ENCODE peak calls at places on chromosome X, in four cellular contexts. One of them, this sample, is unnamed.

GRCh38 chrX:64093761-64094160 is 111.7 kb downstream of the AMER1 start:
- DNase-seq in GM23338: peak
- DNase-seq in HepG2: no peak
- DNase-seq in HCT116: no peak
- DNase-seq in this sample: peak

GRCh38 chrX:39331062-39331704 is 529.9 kb downstream of the MID1IP1 start:
- DNase-seq in HCT116: no peak
- DNase-seq in GM23338: no peak
- DNase-seq in HepG2: no peak
- DNase-seq in this sample: no peak

GRCh38 chrX:19810370-19810769 is 77.0 kb downstream of the SH3KBP1 start:
- DNase-seq in GM23338: no peak
- DNase-seq in HepG2: no peak
- DNase-seq in HCT116: no peak
- DNase-seq in this sample: no peak

GRCh38 chrX:45515262-45516215 is 314.9 kb upstream of the DIPK2B start:
- DNase-seq in HCT116: peak
- DNase-seq in GM23338: peak
- DNase-seq in HepG2: peak
- DNase-seq in this sample: peak

GRCh38 chrX:118448273-118448783 is 47.3 kb upstream of the DOCK11 start:
- DNase-seq in GM23338: no peak
- DNase-seq in HepG2: no peak
- DNase-seq in HCT116: no peak
- DNase-seq in this sample: no peak

GRCh38 chrX:2691543-2692220 is 587 bp downstream of the CD99 start:
- DNase-seq in GM23338: peak
- DNase-seq in HCT116: no peak
- DNase-seq in HepG2: no peak
- DNase-seq in this sample: no peak

GRCh38 chrX:116417968-116418367 is 18.4 kb upstream of the SLC6A14 start:
- DNase-seq in HepG2: no peak
- DNase-seq in HCT116: no peak
- DNase-seq in GM23338: no peak
- DNase-seq in this sample: no peak

GRCh38 chrX:143634701-143635442 is 1.0 kb downstream of the SLITRK4 start:
- DNase-seq in HCT116: no peak
- DNase-seq in HepG2: no peak
- DNase-seq in GM23338: peak
- DNase-seq in this sample: no peak

GRCh38 chrX:120213438-120214265 is 37.0 kb upstream of the ZBTB33 start:
- DNase-seq in HCT116: peak
- DNase-seq in HepG2: peak
- DNase-seq in GM23338: peak
- DNase-seq in this sample: peak

GRCh38 chrX:334331-334891 is 15.8 kb upstream of the GTPBP6 start:
- DNase-seq in HepG2: no peak
- DNase-seq in GM23338: no peak
- DNase-seq in HCT116: no peak
- DNase-seq in this sample: no peak

GRCh38 chrX:126723881-126724280 is 95.6 kb upstream of the PRR32 start:
- DNase-seq in HCT116: no peak
- DNase-seq in GM23338: peak
- DNase-seq in HepG2: no peak
- DNase-seq in this sample: no peak

GRCh38 chrX:140733766-140734342 is 24.3 kb downstream of the LINC00632 start:
- DNase-seq in HepG2: peak
- DNase-seq in GM23338: peak
- DNase-seq in HCT116: no peak
- DNase-seq in this sample: no peak

GRCh38 chrX:40996886-40997530 is 88.2 kb upstream of the USP9X start:
- DNase-seq in HCT116: peak
- DNase-seq in HepG2: peak
- DNase-seq in GM23338: peak
- DNase-seq in this sample: peak

GRCh38 chrX:2264179-2265030 is 236.4 kb downstream of the DHRSX start:
- DNase-seq in HCT116: no peak
- DNase-seq in HepG2: no peak
- DNase-seq in GM23338: no peak
- DNase-seq in this sample: no peak

GRCh38 chrX:66150188-66150587 is 13.9 kb upstream of the HEPH start:
- DNase-seq in HCT116: no peak
- DNase-seq in HepG2: no peak
- DNase-seq in GM23338: no peak
- DNase-seq in this sample: no peak

GRCh38 chrX:3678287-3678686 is 35.2 kb downstream of the PRKX start:
- DNase-seq in HepG2: no peak
- DNase-seq in HCT116: no peak
- DNase-seq in GM23338: no peak
- DNase-seq in this sample: no peak

GRCh38 chrX:24799078-24799477 is 105.4 kb downstream of the POLA1 start:
- DNase-seq in GM23338: no peak
- DNase-seq in HepG2: no peak
- DNase-seq in HCT116: no peak
- DNase-seq in this sample: no peak

GRCh38 chrX:99857455-99857854 is 552.6 kb downstream of the PCDH19 start:
- DNase-seq in HCT116: no peak
- DNase-seq in HepG2: no peak
- DNase-seq in GM23338: peak
- DNase-seq in this sample: no peak

GRCh38 chrX:63761639-63762038 is 23.4 kb downstream of the ARHGEF9 start:
- DNase-seq in HCT116: no peak
- DNase-seq in GM23338: no peak
- DNase-seq in HepG2: no peak
- DNase-seq in this sample: no peak

GRCh38 chrX:48573690-48574269 is 504 bp upstream of the RBM3 start:
- DNase-seq in HCT116: no peak
- DNase-seq in GM23338: no peak
- DNase-seq in HepG2: no peak
- DNase-seq in this sample: no peak

GRCh38 chrX:48575642-48576041 is 1.4 kb downstream of the RBM3 start:
- DNase-seq in HepG2: no peak
- DNase-seq in GM23338: no peak
- DNase-seq in HCT116: no peak
- DNase-seq in this sample: no peak

GRCh38 chrX:48578661-48579128 is 4.4 kb downstream of the RBM3 start:
- DNase-seq in HepG2: no peak
- DNase-seq in HCT116: no peak
- DNase-seq in GM23338: no peak
- DNase-seq in this sample: no peak

GRCh38 chrX:48574270-48575266 is at the start of gene RBM3:
- DNase-seq in HepG2: peak
- DNase-seq in GM23338: peak
- DNase-seq in HCT116: peak
- DNase-seq in this sample: no peak

GRCh38 chrX:48576108-48576507 is 1.8 kb downstream of the RBM3 start:
- DNase-seq in GM23338: no peak
- DNase-seq in HepG2: no peak
- DNase-seq in HCT116: no peak
- DNase-seq in this sample: no peak
- H3K27ac ChIP-seq in GM23338: peak
- H3K27ac ChIP-seq in HepG2: no peak
- H3K27ac ChIP-seq in HCT116: no peak
- H3K27ac ChIP-seq in this sample: no peak

GRCh38 chrX:153447581-153447960 is 1.7 kb upstream of the TREX2 start:
- DNase-seq in GM23338: no peak
- DNase-seq in HepG2: no peak
- DNase-seq in HCT116: no peak
- DNase-seq in this sample: no peak

GRCh38 chrX:153449306-153450113 is 3.7 kb upstream of the TREX2 start:
- DNase-seq in GM23338: no peak
- DNase-seq in HCT116: no peak
- DNase-seq in HepG2: no peak
- DNase-seq in this sample: no peak

GRCh38 chrX:153450114-153450948 is 4.5 kb upstream of the TREX2 start:
- DNase-seq in HepG2: no peak
- DNase-seq in HCT116: no peak
- DNase-seq in GM23338: no peak
- DNase-seq in this sample: no peak

GRCh38 chrX:153446950-153447580 is 1.2 kb upstream of the TREX2 start:
- DNase-seq in GM23338: no peak
- DNase-seq in HCT116: no peak
- DNase-seq in HepG2: no peak
- DNase-seq in this sample: no peak

DNA sequence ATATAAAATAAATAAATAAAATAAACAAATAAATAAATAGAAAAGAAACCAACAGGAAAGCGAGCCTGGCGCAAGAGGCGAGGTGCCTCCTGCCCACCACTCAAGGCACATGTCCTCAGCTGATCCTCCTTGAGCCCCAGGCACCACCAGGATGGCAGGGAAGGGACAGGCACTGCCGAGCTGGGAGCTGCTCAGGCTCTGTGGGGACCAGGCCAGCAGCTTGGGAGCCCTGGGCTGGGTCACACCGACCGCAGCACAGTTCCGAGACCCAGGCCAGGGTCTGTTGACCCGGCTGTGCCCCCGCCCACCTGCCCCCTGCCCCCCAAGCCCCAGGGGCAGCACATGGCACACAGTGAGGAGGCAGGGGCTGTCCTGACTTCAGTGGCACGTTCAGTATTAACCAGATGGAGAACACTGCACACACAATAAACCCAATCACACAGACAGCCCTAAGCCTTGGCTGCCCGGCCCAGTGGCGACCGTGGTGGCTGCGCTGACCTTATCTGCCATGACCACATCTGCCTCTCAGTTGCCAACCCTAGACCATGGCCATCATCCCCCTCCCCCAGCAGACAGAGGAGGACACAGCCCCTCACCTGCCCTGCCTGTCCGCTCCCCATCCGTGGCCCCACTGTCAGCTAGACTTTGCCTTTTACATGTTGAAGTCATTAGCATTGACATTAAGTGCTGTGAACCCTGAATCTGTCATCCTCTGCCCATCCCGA is 2.9 kb upstream of the TREX2 start:
- DNase-seq in HepG2: no peak
- DNase-seq in GM23338: no peak
- DNase-seq in HCT116: no peak
- DNase-seq in this sample: no peak
- TF ChIP-seq EZH2 in HepG2: no peak
- TF ChIP-seq EZH2 in GM23338: no peak
- TF ChIP-seq EZH2 in HCT116: no peak
- TF ChIP-seq EZH2 in this sample: no peak

DNA sequence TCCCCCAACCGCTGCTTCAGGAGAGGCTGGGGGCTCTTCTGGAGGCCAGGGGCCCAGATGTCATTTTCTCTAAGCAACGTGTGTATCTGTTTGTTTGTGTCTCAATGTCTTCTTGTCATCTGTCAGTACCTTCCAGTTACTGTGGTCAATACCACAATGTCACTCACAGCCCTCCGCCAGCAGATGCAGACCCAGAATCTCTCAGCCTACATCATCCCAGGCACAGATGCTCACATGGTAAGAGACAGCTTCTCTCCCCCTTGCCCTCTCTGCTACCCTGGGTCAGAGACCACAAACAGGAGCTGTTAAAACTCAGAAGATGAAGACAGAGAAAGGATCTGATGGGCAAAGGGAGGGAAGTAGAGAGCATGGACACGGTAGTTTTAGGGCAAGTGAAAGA is 5.1 kb downstream of the XPNPEP2 start:
- DNase-seq in HepG2: no peak
- DNase-seq in GM23338: no peak
- DNase-seq in HCT116: no peak
- DNase-seq in this sample: no peak
- TF ChIP-seq POLR2AphosphoS5 in HepG2: no peak
- TF ChIP-seq POLR2AphosphoS5 in GM23338: no peak
- TF ChIP-seq POLR2AphosphoS5 in HCT116: no peak
- TF ChIP-seq POLR2AphosphoS5 in this sample: no peak

DNA sequence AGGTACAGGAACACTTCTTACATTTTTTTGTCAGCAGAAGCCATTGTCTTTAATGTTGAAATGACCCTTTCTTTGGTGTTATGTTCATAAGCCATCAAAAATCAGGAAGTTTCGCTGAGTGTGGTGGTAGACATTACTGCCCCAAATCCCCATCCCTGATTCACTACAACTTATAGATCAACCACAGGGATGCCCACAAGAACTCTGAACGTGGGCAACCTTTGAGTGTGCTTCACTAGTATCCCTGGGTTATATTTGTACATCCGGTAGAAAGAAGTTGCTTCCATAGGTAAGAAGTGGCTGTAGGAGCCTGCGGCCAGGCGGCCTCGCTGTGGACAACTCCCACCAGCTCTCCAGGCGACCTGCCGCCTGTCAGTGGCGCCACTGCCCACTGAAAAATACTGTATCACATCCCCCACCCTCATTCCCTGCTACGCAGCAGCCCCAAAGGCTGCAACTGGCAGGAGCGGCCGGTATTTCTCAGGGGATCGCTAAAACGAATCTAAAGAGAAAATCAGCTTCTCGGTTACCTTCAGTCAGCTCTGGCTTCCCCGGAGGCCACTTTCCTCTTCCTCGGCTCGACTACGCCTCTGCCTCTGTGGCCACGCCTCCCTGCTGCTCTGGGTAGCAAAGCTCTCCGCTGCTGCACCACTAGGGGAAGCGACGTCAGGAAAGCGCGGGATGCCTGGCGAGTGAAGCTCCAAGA is 13.9 kb upstream of the ETDC start:
- DNase-seq in HepG2: no peak
- DNase-seq in GM23338: peak
- DNase-seq in HCT116: no peak
- DNase-seq in this sample: no peak
- H3K27ac ChIP-seq in HepG2: no peak
- H3K27ac ChIP-seq in GM23338: no peak
- H3K27ac ChIP-seq in HCT116: no peak
- H3K27ac ChIP-seq in this sample: no peak

DNA sequence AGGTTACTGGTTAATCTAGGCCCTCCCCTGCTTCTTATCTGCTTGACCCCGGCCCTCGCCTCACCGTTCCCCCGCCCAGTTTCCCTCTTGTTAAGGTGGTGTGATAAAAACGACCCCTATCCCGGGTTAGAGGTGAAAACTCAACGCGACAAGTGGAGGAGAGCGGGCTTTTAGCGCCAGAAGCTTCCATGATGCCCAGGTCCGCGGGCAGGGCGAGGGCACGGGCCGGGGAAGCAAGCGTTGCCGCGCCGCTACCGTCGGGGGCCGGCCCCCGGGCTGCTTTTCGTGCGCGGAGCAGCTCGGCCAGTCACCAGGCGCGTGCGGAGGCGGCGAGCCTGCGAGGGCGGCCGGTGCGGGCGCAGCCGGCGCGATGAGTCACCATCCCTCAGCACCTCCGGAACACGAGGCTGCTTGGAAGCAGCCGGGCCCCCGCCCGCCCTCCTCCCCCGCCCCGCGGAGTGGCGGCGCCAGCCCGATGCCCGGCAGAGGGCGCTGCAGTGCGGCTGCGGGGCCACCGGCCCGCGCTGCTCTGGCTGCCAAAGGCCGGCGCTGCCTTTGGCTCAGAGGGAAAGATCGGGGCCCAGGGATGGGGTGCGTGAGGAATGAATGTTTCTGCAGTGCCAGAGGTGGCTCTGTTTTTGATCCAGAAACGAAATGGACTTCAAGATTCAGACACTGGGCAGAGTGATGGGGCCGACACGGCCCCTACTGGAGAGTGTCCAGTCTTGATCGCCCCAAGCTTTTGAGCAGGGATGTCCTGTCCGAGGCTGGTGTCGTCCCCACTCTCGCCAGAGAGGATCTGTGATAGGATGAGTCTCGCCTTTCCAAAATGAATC is 107.8 kb downstream of the NHSL2 start:
- DNase-seq in HepG2: peak
- DNase-seq in HCT116: peak
- DNase-seq in GM23338: peak
- DNase-seq in this sample: no peak
- TF ChIP-seq EZH2 in HepG2: no peak
- TF ChIP-seq EZH2 in HCT116: no peak
- TF ChIP-seq EZH2 in GM23338: no peak
- TF ChIP-seq EZH2 in this sample: no peak

This sample was measured in SK-N-MC.